ENCODE peak calls at places on chromosomes 12 and 14, in six cellular contexts. K, E, T, H, R and S are unnamed samples.

GRCh38 chr12:131829351-131829794 is 1.2 kb downstream of the MMP17 start:
- DNase-seq in K (no peak), E (no peak), T (peak; percentile 18), H (peak; percentile 31), R (peak; percentile 18), S (no peak)

GRCh38 chr12:32155041-32155440 is 48.4 kb downstream of the BICD1 start:
- DNase-seq in K (no peak), E (no peak), T (no peak), H (no peak), R (no peak), S (no peak)

GRCh38 chr12:51388066-51388799 is 3.0 kb downstream of the GALNT6 start:
- DNase-seq in K (no peak), E (no peak), T (peak; percentile 50), H (peak; percentile 67), R (peak; percentile 50), S (no peak)

GRCh38 chr14:73231874-73232851 is 5.1 kb upstream of the PAPLN start:
- DNase-seq in K (no peak), E (peak; percentile 59), T (no peak), H (peak; percentile 44), R (peak; percentile 29), S (no peak)

GRCh38 chr12:89351489-89352241 is 636 bp downstream of the DUSP6 start:
- DNase-seq in K (peak; percentile 47), E (peak; percentile 67), T (peak; percentile 55), H (no peak), R (peak; percentile 54), S (peak; percentile 53)

GRCh38 chr12:9762369-9762768 is 1.7 kb upstream of the CD69 start:
- DNase-seq in K (no peak), E (no peak), T (no peak), H (no peak), R (no peak), S (no peak)

GRCh38 chr12:132506730-132507538 is 17.0 kb downstream of the FBRSL1 start:
- DNase-seq in K (peak; percentile 31), E (peak; percentile 58), T (peak; percentile 65), H (peak; percentile 66), R (peak; percentile 68), S (peak; percentile 57)

GRCh38 chr12:52355181-52355580 is 12.1 kb downstream of the KRT85 start:
- DNase-seq in K (no peak), E (no peak), T (no peak), H (no peak), R (no peak), S (no peak)

GRCh38 chr12:31117203-31118011 is 43.7 kb downstream of the DDX11 start:
- DNase-seq in K (peak; percentile 53), E (peak; percentile 74), T (peak; percentile 29), H (peak; percentile 46), R (peak; percentile 76), S (peak; percentile 65)

GRCh38 chr12:113973109-113973904 is 7.2 kb upstream of the RBM19 start:
- DNase-seq in K (no peak), E (no peak), T (no peak), H (no peak), R (no peak), S (no peak)

GRCh38 chr14:81234268-81234667 is 13.5 kb upstream of the GTF2A1 start:
- DNase-seq in K (no peak), E (peak; percentile 48), T (peak; percentile 9), H (no peak), R (no peak), S (no peak)

GRCh38 chr12:53193040-53193439 is 12.3 kb upstream of the CSAD start:
- DNase-seq in K (no peak), E (no peak), T (no peak), H (no peak), R (no peak), S (no peak)

GRCh38 chr12:28936221-28936620 is 212.9 kb upstream of the FAR2 start:
- DNase-seq in K (no peak), E (no peak), T (peak; percentile 29), H (no peak), R (no peak), S (no peak)

GRCh38 chr12:7144414-7145120 is 14.4 kb downstream of the CLSTN3 start:
- DNase-seq in K (no peak), E (peak; percentile 31), T (peak; percentile 23), H (peak; percentile 50), R (peak; percentile 42), S (peak; percentile 61)

GRCh38 chr12:4118601-4119156 is 154.9 kb upstream of the CCND2 start:
- DNase-seq in K (no peak), E (no peak), T (no peak), H (no peak), R (no peak), S (peak; percentile 80)

GRCh38 chr14:75258079-75258802 is 20.4 kb upstream of the FOS start:
- DNase-seq in K (peak; percentile 61), E (no peak), T (peak; percentile 11), H (peak; percentile 92), R (peak; percentile 59), S (no peak)

GRCh38 chr12:98355322-98355721 is 160.1 kb upstream of the TMPO start:
- DNase-seq in K (no peak), E (no peak), T (peak; percentile 79), H (peak; percentile 6), R (no peak), S (no peak)

GRCh38 chr14:94636744-94637412 is 24.7 kb downstream of the SERPINA3 start:
- DNase-seq in K (no peak), E (peak; percentile 47), T (no peak), H (no peak), R (no peak), S (no peak)

GRCh38 chr12:19971396-19971802 is 396.9 kb upstream of the PDE3A start:
- DNase-seq in K (no peak), E (peak; percentile 14), T (peak; percentile 94), H (peak; percentile 69), R (peak; percentile 79), S (no peak)

GRCh38 chr12:848519-849191 is 96.3 kb downstream of the WNK1 start:
- DNase-seq in K (no peak), E (no peak), T (peak; percentile 59), H (peak; percentile 54), R (no peak), S (no peak)

GRCh38 chr14:68621400-68622365 is 171.2 kb downstream of the ZFP36L1 start:
- DNase-seq in K (no peak), E (no peak), T (peak; percentile 62), H (peak; percentile 94), R (no peak), S (no peak)

GRCh38 chr12:48454675-48455074 is 17.7 kb upstream of the ANP32D start:
- DNase-seq in K (no peak), E (no peak), T (peak; percentile 19), H (peak; percentile 20), R (peak; percentile 46), S (peak; percentile 30)

GRCh38 chr14:76948976-76949375 is 79.5 kb downstream of the IRF2BPL start:
- DNase-seq in K (no peak), E (no peak), T (no peak), H (no peak), R (no peak), S (no peak)
- H3K4me1 ChIP-seq in K (peaks cover 35% of the 10 kb centered on the region), E (peaks cover 15% of the 10 kb centered on the region), T (peaks cover 23% of the 10 kb centered on the region), H (peaks cover 41% of the 10 kb centered on the region), R (peaks cover 48% of the 10 kb centered on the region), S (peaks cover 42% of the 10 kb centered on the region)

DNA sequence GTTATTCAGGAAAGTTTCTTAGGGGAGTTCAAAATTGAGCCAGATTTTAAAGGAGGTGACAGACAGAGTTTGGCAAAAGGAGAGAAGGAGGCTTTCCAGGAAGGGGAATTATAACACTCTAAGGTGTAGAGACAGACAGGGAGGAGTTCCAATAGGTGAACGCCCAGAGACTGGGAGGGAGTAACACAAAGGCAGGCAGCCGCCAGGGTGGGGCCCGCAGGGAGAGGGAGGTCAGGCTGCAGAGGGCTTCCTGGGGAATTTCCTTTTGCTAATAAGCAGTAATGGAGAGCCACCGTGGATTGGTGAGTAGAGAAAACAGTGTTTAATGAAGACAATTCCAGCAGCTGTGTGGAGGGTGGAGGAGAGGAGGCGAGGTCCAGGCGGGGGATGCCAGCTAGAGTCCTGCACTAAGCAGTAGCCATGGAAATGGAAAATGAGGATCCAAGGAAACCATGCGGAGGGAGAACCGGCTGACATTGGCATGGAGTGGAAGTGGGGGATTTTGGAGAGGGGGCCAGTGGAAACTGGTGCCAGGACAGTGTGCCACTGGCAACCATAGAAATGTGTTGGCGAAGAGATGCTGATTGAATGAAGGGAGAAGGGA is 22.2 kb downstream of the GRIN2B start:
- DNase-seq in K (peak; percentile 41), E (no peak), T (no peak), H (no peak), R (no peak), S (no peak)
- H3K4me3 ChIP-seq in K (no peak overlapping the region), E (no peak overlapping the region), T (no peak overlapping the region), H (no peak overlapping the region), R (no peak overlapping the region), S (no peak overlapping the region)

GRCh38 chr12:46364777-46365580 is 7.6 kb downstream of the SLC38A2 start:
- DNase-seq in K (peak; percentile 71), E (no peak), T (peak; percentile 87), H (peak; percentile 61), R (peak; percentile 42), S (peak; percentile 68)
- H3K36me3 ChIP-seq in K (peaks cover 99% of the 10 kb centered on the region), E (peaks cover 100% of the 10 kb centered on the region), T (peaks cover 28% of the 10 kb centered on the region), H (peaks cover 100% of the 10 kb centered on the region), R (peaks cover 22% of the 10 kb centered on the region), S (peaks cover 100% of the 10 kb centered on the region)

GRCh38 chr12:115323223-115323905 is 639.4 kb upstream of the TBX3 start:
- DNase-seq in K (no peak), E (no peak), T (peak; percentile 65), H (peak; percentile 36), R (no peak), S (no peak)

GRCh38 chr12:115322275-115322674 is 638.3 kb upstream of the TBX3 start:
- DNase-seq in K (no peak), E (no peak), T (peak; percentile 59), H (peak; percentile 71), R (no peak), S (no peak)

GRCh38 chr12:115320967-115321366 is 637.0 kb upstream of the TBX3 start:
- DNase-seq in K (no peak), E (no peak), T (no peak), H (peak; percentile 23), R (no peak), S (no peak)

GRCh38 chr12:115319641-115320040 is 635.7 kb upstream of the TBX3 start:
- DNase-seq in K (no peak), E (no peak), T (no peak), H (no peak), R (no peak), S (no peak)

GRCh38 chr12:115320451-115320850 is 636.5 kb upstream of the TBX3 start:
- DNase-seq in K (no peak), E (no peak), T (no peak), H (no peak), R (no peak), S (no peak)
- H3K4me1 ChIP-seq in K (no peaks in the 10 kb centered on the region), E (no peaks in the 10 kb centered on the region), T (peaks cover 4% of the 10 kb centered on the region), H (no peaks in the 10 kb centered on the region), R (no peaks in the 10 kb centered on the region), S (peaks cover 7% of the 10 kb centered on the region)